ENCODE peak calls at places on chromosomes 4 and X, in eight cellular contexts. L, K, J, V, E, G, D and T are unnamed samples. For H3K9me3, the result is how much of the 10 kb centered on the place peaks cover.

GRCh38 chr4:80967346-80967745 is 63.2 kb upstream of the BMP3 start:
- DNase-seq in D (no peak), E (no peak), G (no peak), V (no peak), J (no peak), K (no peak), L (no peak), T (no peak)

GRCh38 chrX:83845397-83845796 is 15.5 kb upstream of the CYLC1 start:
- DNase-seq in K (peak), E (peak), G (no peak), D (no peak), V (peak), J (no peak), L (no peak), T (no peak)

GRCh38 chrX:20361890-20362262 is 95.2 kb upstream of the RPS6KA3 start:
- DNase-seq in V (no peak), G (no peak), D (no peak), L (no peak), E (no peak), K (peak), J (no peak), T (no peak)

GRCh38 chr4:35963383-35963782 is 280.9 kb downstream of the ARAP2 start:
- DNase-seq in J (no peak), K (no peak), E (no peak), L (no peak), D (no peak), G (no peak), V (no peak), T (no peak)

GRCh38 chrX:38900719-38901118 is 99.5 kb downstream of the MID1IP1 start:
- DNase-seq in E (peak), G (no peak), D (no peak), V (no peak), J (no peak), K (no peak), L (no peak), T (no peak)

GRCh38 chrX:1751781-1752180 is 136.9 kb downstream of the ASMT start:
- DNase-seq in J (no peak), E (no peak), L (no peak), G (no peak), V (no peak), D (no peak), K (no peak), T (peak)

GRCh38 chrX:2464677-2465166 is 36.1 kb downstream of the DHRSX start:
- DNase-seq in K (peak), E (no peak), V (no peak), G (no peak), L (no peak), D (no peak), J (no peak), T (no peak)

GRCh38 chrX:46380148-46380752 is 165.0 kb downstream of the ZNF674 start:
- DNase-seq in D (no peak), E (no peak), L (no peak), J (no peak), V (no peak), G (no peak), K (no peak), T (no peak)

GRCh38 chr4:6520978-6521377 is 48.6 kb upstream of the PPP2R2C start:
- DNase-seq in V (no peak), K (no peak), G (no peak), L (no peak), J (no peak), E (no peak), D (no peak), T (no peak)

GRCh38 chrX:13700380-13700779 is 11.5 kb downstream of the RAB9A start:
- DNase-seq in J (no peak), K (no peak), L (no peak), V (no peak), G (no peak), E (no peak), D (no peak), T (no peak)

GRCh38 chr4:71293705-71294104 is 45.1 kb upstream of the SLC4A4 start:
- DNase-seq in K (no peak), V (no peak), E (no peak), L (no peak), G (no peak), J (no peak), D (no peak), T (no peak)

GRCh38 chrX:105876658-105877057 is 54.3 kb downstream of the NRK start:
- DNase-seq in V (peak), J (no peak), D (no peak), K (no peak), G (no peak), L (no peak), E (no peak), T (no peak)

GRCh38 chr4:40595981-40596380 is 33.7 kb downstream of the RBM47 start:
- DNase-seq in D (no peak), G (no peak), K (no peak), V (no peak), J (no peak), L (no peak), E (no peak), T (no peak)

GRCh38 chr4:38151870-38152269 is 191.7 kb downstream of the PTTG2 start:
- DNase-seq in L (no peak), K (no peak), G (no peak), E (no peak), D (no peak), V (no peak), J (no peak), T (no peak)

GRCh38 chrX:153944140-153944799 is at the start of gene RENBP:
- DNase-seq in K (no peak), L (peak), V (peak), D (peak), G (peak), J (peak), E (no peak), T (no peak)

GRCh38 chrX:17595456-17596035 is 141.7 kb upstream of the SCML1 start:
- DNase-seq in E (no peak), K (no peak), G (no peak), V (no peak), J (no peak), D (no peak), L (no peak), T (no peak)

GRCh38 chr4:87559090-87559837 is 30.1 kb upstream of the SPARCL1 start:
- DNase-seq in D (no peak), V (peak), K (no peak), E (peak), J (no peak), L (peak), G (no peak), T (no peak)

GRCh38 chrX:129493643-129494042 is 29.6 kb downstream of the SMARCA1 start:
- DNase-seq in L (no peak), V (no peak), J (no peak), D (no peak), E (no peak), K (no peak), G (no peak), T (no peak)

GRCh38 chrX:129771266-129771995 is 8.3 kb upstream of the SASH3 start:
- DNase-seq in E (no peak), D (no peak), V (peak), K (no peak), J (no peak), L (no peak), G (no peak), T (no peak)

GRCh38 chrX:119015407-119016242 is 41.2 kb downstream of the LONRF3 start:
- DNase-seq in K (peak), L (peak), E (peak), G (peak), V (peak), D (peak), J (peak), T (peak)

GRCh38 chrX:67543818-67544217 is at the start of gene AR:
- DNase-seq in G (peak), K (peak), V (no peak), L (peak), E (peak), D (peak), J (peak), T (peak)

GRCh38 chr4:36242629-36243354 is 1.5 kb downstream of the ARAP2 start:
- DNase-seq in J (no peak), E (peak), L (no peak), G (no peak), D (no peak), K (no peak), V (no peak), T (no peak)

GRCh38 chr4:8538703-8539567 is 41.3 kb upstream of the GPR78 start:
- DNase-seq in V (no peak), E (peak), G (no peak), J (peak), K (peak), L (no peak), D (peak), T (peak)

GRCh38 chr4:140296871-140297570 is 76.4 kb upstream of the SCOC start:
- DNase-seq in V (no peak), J (no peak), G (no peak), E (peak), D (no peak), L (no peak), K (no peak), T (no peak)

GRCh38 chrX:125757794-125758564 is 408.1 kb downstream of the DCAF12L2 start:
- DNase-seq in E (peak), V (no peak), K (no peak), L (no peak), G (peak), J (no peak), D (no peak), T (no peak)

GRCh38 chrX:138708268-138708667 is 3.2 kb downstream of the FGF13 start:
- DNase-seq in E (no peak), G (no peak), L (no peak), J (no peak), V (no peak), K (no peak), D (no peak), T (no peak)

GRCh38 chr4:5019274-5019673 is at the start of gene CYTL1:
- DNase-seq in V (no peak), L (no peak), G (no peak), D (no peak), E (no peak), K (no peak), J (peak), T (no peak)

GRCh38 chr4:79284893-79285292 is 41.0 kb downstream of the NAA11 start:
- DNase-seq in K (no peak), J (no peak), L (no peak), D (no peak), V (no peak), E (no peak), G (no peak), T (no peak)

GRCh38 chrX:149267878-149268813 is 237.0 kb downstream of the IDS start:
- DNase-seq in E (no peak), V (no peak), L (no peak), G (no peak), K (no peak), D (no peak), J (no peak), T (no peak)

GRCh38 chr4:8739357-8739756 is 132.3 kb downstream of the HMX1 start:
- DNase-seq in J (no peak), E (no peak), D (peak), V (no peak), G (no peak), K (no peak), L (no peak), T (no peak)

GRCh38 chrX:102739642-102740041 is 19.1 kb downstream of the GPRASP3 start:
- DNase-seq in V (no peak), D (no peak), G (no peak), J (no peak), K (no peak), E (no peak), L (no peak), T (no peak)

GRCh38 chrX:47992669-47993068 is 11.1 kb downstream of the ZNF182 start:
- DNase-seq in K (no peak), L (no peak), G (no peak), D (no peak), E (peak), V (no peak), J (no peak), T (no peak)
- H3K27ac ChIP-seq in K (no peak), L (no peak), G (no peak), D (no peak), E (peak), V (no peak), J (no peak), T (no peak)

GRCh38 chrX:143095311-143095710 is 69.6 kb downstream of the SPANXN4 start:
- DNase-seq in L (no peak), E (no peak), J (no peak), V (no peak), D (no peak), G (no peak), K (no peak), T (no peak)
- H3K4me3 ChIP-seq in L (no peak), E (no peak), J (no peak), V (no peak), D (no peak), G (no peak), K (no peak), T (no peak)

GRCh38 chrX:78658851-78659744 is at the start of gene RTL3:
- DNase-seq in L (no peak), G (no peak), K (no peak), V (no peak), E (no peak), J (no peak), D (no peak), T (peak)

GRCh38 chrX:78665286-78665685 is 6.2 kb upstream of the RTL3 start:
- DNase-seq in E (no peak), G (no peak), K (no peak), D (no peak), V (no peak), L (no peak), J (no peak), T (no peak)

GRCh38 chrX:78655642-78656041 is 3.5 kb downstream of the RTL3 start:
- DNase-seq in D (no peak), K (no peak), G (no peak), L (no peak), E (no peak), J (no peak), V (no peak), T (no peak)

DNA sequence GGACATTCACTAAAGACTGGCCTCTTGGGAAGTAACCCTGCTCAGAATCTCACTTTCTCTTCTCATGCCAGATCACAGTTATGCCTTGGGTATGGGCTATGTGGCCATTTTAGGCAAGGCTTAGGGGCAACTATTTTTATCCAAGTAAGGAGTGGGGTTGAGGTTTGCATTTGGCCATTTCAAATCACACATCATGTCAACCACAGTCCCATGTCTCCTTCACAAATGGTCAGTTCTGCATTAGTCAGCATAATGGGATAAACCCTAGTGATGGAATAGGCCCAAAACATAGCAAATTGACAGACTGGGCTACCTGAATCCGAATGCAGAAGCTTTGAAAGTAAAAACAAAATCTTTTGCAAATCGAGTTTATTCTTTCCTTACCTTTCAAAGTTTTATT is 827 bp upstream of the RTL3 start:
- DNase-seq in V (no peak), J (no peak), K (no peak), G (no peak), D (no peak), L (no peak), E (no peak), T (no peak)
- H3K9me3 ChIP-seq in V (under half), J (under half), K (under half), G (under half), D (under half), L (under half), E (under half), T (under half)

DNA sequence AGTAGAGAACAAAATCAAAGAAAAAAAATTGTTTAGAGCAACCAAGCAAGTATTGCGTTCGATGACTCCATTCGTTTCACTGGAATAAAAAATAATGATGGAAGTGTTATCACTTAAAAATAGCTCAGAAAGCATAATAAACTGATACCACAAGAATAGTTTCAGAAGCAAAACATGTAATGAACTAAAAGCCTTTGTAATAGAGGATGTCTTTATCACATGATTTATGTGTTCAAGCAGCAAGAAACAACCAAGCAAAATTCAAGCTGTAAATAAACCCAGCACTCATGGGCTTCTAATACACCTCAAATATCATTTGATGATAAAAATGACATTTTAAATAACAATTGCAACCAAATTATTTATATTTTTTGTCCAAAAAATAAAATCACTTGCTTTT is 192.2 kb downstream of the NDST4 start:
- DNase-seq in V (no peak), K (no peak), D (no peak), G (no peak), J (no peak), E (no peak), L (no peak), T (no peak)
- H3K27ac ChIP-seq in V (no peak), K (no peak), D (no peak), G (no peak), J (no peak), E (no peak), L (no peak), T (no peak)